ENCODE peak calls at places on chromosomes 3 and 15, in seven cellular contexts. I, Y, Z, G, H, R and O are unnamed samples. For H3K27me3, the result is how much of the 10 kb centered on the place peaks cover.

GRCh38 chr15:94943863-94944262 is 712.5 kb downstream of the MCTP2 start:
- DNase-seq in G (no peak), R (no peak), Z (no peak), I (no peak), Y (no peak), H (no peak), O (no peak)

GRCh38 chr15:30918366-30918765 is 14.7 kb downstream of the FAN1 start:
- DNase-seq in Y (no peak), H (no peak), G (no peak), Z (no peak), I (no peak), R (no peak), O (no peak)

GRCh38 chr15:68419301-68420175 is 12.4 kb downstream of the ITGA11 start:
- DNase-seq in Z (no peak), Y (peak), I (no peak), R (no peak), H (no peak), G (no peak), O (no peak)

GRCh38 chr3:155809181-155809580 is 3.1 kb upstream of the C3orf33 start:
- DNase-seq in H (no peak), R (peak), Y (no peak), Z (no peak), G (no peak), I (no peak), O (no peak)

GRCh38 chr15:31080618-31081017 is 20.9 kb downstream of the TRPM1 start:
- DNase-seq in Z (no peak), Y (no peak), H (no peak), I (no peak), G (no peak), R (no peak), O (no peak)

GRCh38 chr3:143224731-143225130 is 105.2 kb downstream of the CHST2 start:
- DNase-seq in Y (no peak), H (no peak), I (no peak), G (no peak), Z (no peak), R (no peak), O (no peak)

GRCh38 chr3:193869221-193870201 is 266.4 kb upstream of the HES1 start:
- DNase-seq in G (peak), H (no peak), Y (no peak), I (peak), Z (no peak), R (peak), O (peak)

GRCh38 chr3:67296039-67296892 is 298.2 kb downstream of the KBTBD8 start:
- DNase-seq in Z (no peak), Y (no peak), R (no peak), I (no peak), H (no peak), G (no peak), O (no peak)

GRCh38 chr3:73848173-73848751 is 223.5 kb upstream of the PDZRN3 start:
- DNase-seq in R (peak), I (no peak), H (no peak), Z (no peak), G (no peak), Y (no peak), O (no peak)

GRCh38 chr3:187064210-187065115 is 74.8 kb downstream of the RPL39L start:
- DNase-seq in Y (no peak), G (peak), I (no peak), H (no peak), Z (no peak), R (no peak), O (no peak)

GRCh38 chr15:91007266-91007665 is 12.9 kb upstream of the PRC1 start:
- DNase-seq in R (no peak), H (no peak), G (no peak), Z (no peak), Y (no peak), I (no peak), O (no peak)

GRCh38 chr3:38577089-38578080 is 72.1 kb downstream of the SCN5A start:
- DNase-seq in H (no peak), G (no peak), I (peak), Y (no peak), R (no peak), Z (no peak), O (no peak)

GRCh38 chr3:10515884-10516495 is 10.6 kb upstream of the ATP2B2 start:
- DNase-seq in Y (peak), Z (no peak), G (no peak), H (no peak), I (peak), R (no peak), O (no peak)

GRCh38 chr15:25719101-25719985 is 143.8 kb downstream of the ATP10A start:
- DNase-seq in I (peak), G (no peak), Y (peak), H (no peak), Z (no peak), R (no peak), O (no peak)

GRCh38 chr15:48279608-48280007 is 51.6 kb upstream of the DUT start:
- DNase-seq in Y (no peak), G (no peak), I (no peak), R (no peak), H (no peak), Z (no peak), O (no peak)

GRCh38 chr3:63067999-63068645 is 192.9 kb upstream of the CADPS start:
- DNase-seq in G (peak), R (peak), I (no peak), Z (no peak), H (no peak), Y (no peak), O (no peak)

GRCh38 chr15:95557226-95558046 is 773.1 kb upstream of the NR2F2 start:
- DNase-seq in R (peak), Z (no peak), Y (no peak), H (no peak), I (no peak), G (peak), O (peak)

GRCh38 chr3:186971578-186971977 is 41.3 kb downstream of the ST6GAL1 start:
- DNase-seq in H (no peak), G (no peak), Y (no peak), I (no peak), Z (no peak), R (no peak), O (no peak)

GRCh38 chr15:92952451-92952850 is 52.3 kb downstream of the CHD2 start:
- DNase-seq in H (no peak), Y (no peak), R (no peak), Z (no peak), G (no peak), I (no peak), O (no peak)

GRCh38 chr3:113128386-113129015 is 82.9 kb upstream of the BOC start:
- DNase-seq in R (peak), H (no peak), I (no peak), Z (no peak), G (no peak), Y (no peak), O (no peak)

GRCh38 chr3:80682235-80682634 is 914.4 kb upstream of the ROBO1 start:
- DNase-seq in H (no peak), Z (no peak), R (no peak), Y (no peak), I (no peak), G (no peak), O (no peak)

GRCh38 chr3:107574650-107575049 is 51.9 kb downstream of the BBX start:
- DNase-seq in R (peak), H (no peak), G (no peak), I (no peak), Y (no peak), Z (no peak), O (no peak)

GRCh38 chr3:129793947-129794318 is 99.6 kb downstream of the TMCC1 start:
- DNase-seq in Y (no peak), I (no peak), G (peak), R (no peak), Z (peak), H (no peak), O (no peak)

GRCh38 chr3:156416846-156417581 is 137.9 kb downstream of the SSR3 start:
- DNase-seq in I (no peak), G (no peak), Z (no peak), Y (no peak), H (no peak), R (no peak), O (no peak)

GRCh38 chr3:189270248-189270832 is 98.6 kb downstream of the TPRG1 start:
- DNase-seq in G (peak), R (peak), H (no peak), Y (peak), Z (peak), I (no peak), O (no peak)

GRCh38 chr3:42608586-42608985 is 8.1 kb downstream of the NKTR start:
- DNase-seq in Z (no peak), H (no peak), R (no peak), G (no peak), Y (no peak), I (no peak), O (no peak)

GRCh38 chr3:128480717-128481437 is 12.1 kb downstream of the GATA2 start:
- DNase-seq in Y (no peak), H (no peak), R (no peak), I (peak), G (no peak), Z (no peak), O (no peak)

GRCh38 chr15:101547737-101548136 is 58.2 kb upstream of the PCSK6 start:
- DNase-seq in I (no peak), Z (no peak), R (no peak), H (no peak), Y (no peak), G (no peak), O (no peak)

GRCh38 chr15:47552978-47553608 is 164.2 kb upstream of the SEMA6D start:
- DNase-seq in H (no peak), Z (no peak), I (no peak), Y (no peak), G (no peak), R (no peak), O (no peak)

GRCh38 chr15:25469377-25469776 is 30.6 kb upstream of the UBE3A start:
- DNase-seq in R (no peak), Y (no peak), Z (no peak), G (no peak), I (no peak), H (no peak), O (no peak)

GRCh38 chr15:40815042-40815678 is 7.9 kb upstream of the DNAJC17 start:
- DNase-seq in Y (no peak), I (no peak), H (no peak), Z (peak), G (no peak), R (no peak), O (no peak)

GRCh38 chr15:77599899-77600298 is 32.8 kb downstream of the LINGO1 start:
- DNase-seq in I (no peak), R (peak), Y (no peak), Z (peak), G (no peak), H (no peak), O (no peak)

GRCh38 chr15:79307251-79307650 is 3.7 kb upstream of the TMED3 start:
- DNase-seq in I (no peak), Z (no peak), G (no peak), H (no peak), R (no peak), Y (no peak), O (no peak)
- H3K27me3 ChIP-seq in I (under half), Z (under half), G (under half), H (under half), R (under half), Y (under half), O (under half)

GRCh38 chr3:52153389-52154096 is 680 bp downstream of the POC1A start:
- DNase-seq in R (peak), Y (peak), Z (no peak), G (peak), H (no peak), I (peak), O (no peak)

GRCh38 chr3:52150357-52150756 is 3.9 kb downstream of the POC1A start:
- DNase-seq in Z (no peak), R (no peak), I (peak), H (no peak), Y (no peak), G (no peak), O (no peak)

GRCh38 chr3:52150860-52151259 is 3.4 kb downstream of the POC1A start:
- DNase-seq in H (no peak), R (no peak), G (no peak), Y (no peak), Z (no peak), I (peak), O (no peak)

GRCh38 chr3:52155912-52156311 is 1.7 kb upstream of the POC1A start:
- DNase-seq in Z (no peak), Y (no peak), R (no peak), H (no peak), I (no peak), G (no peak), O (no peak)

DNA sequence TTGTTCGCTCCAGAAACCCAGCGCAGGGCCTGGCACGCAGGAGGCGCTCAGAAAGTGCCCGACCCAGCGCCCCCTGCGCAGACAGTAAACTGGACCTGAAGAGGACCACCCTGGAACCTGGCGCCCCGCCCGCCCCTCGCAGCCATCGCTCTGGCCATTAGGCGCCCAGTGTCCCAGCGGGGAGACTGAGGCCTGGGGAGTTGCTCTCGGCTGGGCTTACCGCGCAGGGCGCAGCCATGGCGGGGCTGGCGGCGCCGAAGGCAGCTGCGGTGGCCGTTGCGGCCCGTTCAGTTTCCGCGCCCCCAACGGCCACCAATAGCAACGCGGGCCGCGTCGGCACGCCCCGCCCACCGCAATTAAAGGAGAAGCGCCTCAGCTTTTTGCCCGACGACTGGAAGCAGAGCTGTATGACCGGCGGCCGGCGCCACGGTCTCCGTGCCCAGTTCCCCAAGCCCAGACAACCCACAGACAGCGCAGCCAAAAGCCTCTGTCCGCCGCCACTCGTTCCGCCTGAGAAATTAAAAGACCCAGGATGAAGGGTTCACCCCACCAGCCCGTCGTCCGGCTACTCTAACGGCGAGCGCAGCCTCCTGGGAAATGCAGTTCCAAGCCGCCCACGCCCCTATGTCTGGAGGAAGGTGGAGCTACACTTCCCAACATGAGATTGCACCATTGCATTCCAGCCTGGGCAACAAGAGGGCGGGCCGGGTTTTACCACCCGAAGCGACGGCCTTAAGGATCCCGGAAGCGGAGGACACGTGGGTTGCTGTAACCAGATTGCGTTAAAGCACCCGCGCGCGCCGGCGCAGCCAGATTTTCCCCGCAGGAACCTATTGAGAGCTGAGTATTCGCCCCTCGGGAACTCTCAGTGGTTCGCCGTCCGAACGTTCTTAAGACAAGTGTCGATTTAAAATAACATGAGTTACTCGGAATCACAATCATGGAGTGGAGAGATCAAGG is at the start of gene POC1A:
- DNase-seq in I (peak), G (peak), H (peak), Y (peak), Z (peak), R (peak), O (peak)
- TF ChIP-seq CTCF in I (peak), G (no peak), H (peak), Y (peak), Z (peak), R (no peak), O (no peak)

GRCh38 chr15:73362900-73363299 is 5.9 kb downstream of the HCN4 start:
- DNase-seq in Z (no peak), I (no peak), Y (no peak), R (no peak), H (no peak), G (no peak), O (no peak)
- H3K27me3 ChIP-seq in Z (under half), I (under half), Y (under half), R (under half), H (under half), G (half or more), O (under half)

DNA sequence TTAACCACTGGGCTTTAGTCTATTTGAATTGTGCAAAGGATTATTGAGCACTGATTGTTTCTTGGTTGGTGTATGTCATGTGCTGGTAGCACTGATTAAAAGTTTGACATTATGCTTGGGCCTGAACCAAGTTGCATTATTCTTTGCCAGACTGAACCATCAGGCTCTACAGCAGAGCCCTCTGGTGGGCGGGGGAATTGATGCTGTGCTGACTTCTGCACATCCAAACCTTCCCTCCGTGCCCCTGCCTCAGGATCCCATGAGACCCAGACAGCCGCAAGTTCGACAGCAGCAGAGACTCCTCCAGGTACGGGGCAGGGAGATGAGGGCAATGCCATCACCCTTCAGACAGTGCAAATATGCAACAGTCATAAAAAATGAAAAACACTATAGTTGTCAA is 28.4 kb upstream of the P2RY12 start:
- DNase-seq in Z (no peak), I (no peak), R (no peak), G (no peak), H (no peak), Y (no peak), O (no peak)
- TF ChIP-seq CTCF in Z (no peak), I (no peak), R (peak), G (peak), H (no peak), Y (no peak), O (no peak)

GRCh38 chr3:43995929-43996378 is 245.7 kb upstream of the TOPAZ1 start:
- DNase-seq in Y (no peak), Z (no peak), H (no peak), G (no peak), I (no peak), R (no peak), O (no peak)

GRCh38 chr3:43996379-43997301 is 245.0 kb upstream of the TOPAZ1 start:
- DNase-seq in H (no peak), Z (no peak), R (no peak), Y (no peak), G (peak), I (peak), O (no peak)

GRCh38 chr3:43994594-43995077 is 247.1 kb upstream of the TOPAZ1 start:
- DNase-seq in Z (no peak), R (no peak), G (no peak), H (no peak), I (no peak), Y (no peak), O (no peak)

GRCh38 chr3:43997788-43998373 is 243.8 kb upstream of the TOPAZ1 start:
- DNase-seq in Y (no peak), Z (no peak), I (no peak), R (no peak), H (no peak), G (peak), O (no peak)

DNA sequence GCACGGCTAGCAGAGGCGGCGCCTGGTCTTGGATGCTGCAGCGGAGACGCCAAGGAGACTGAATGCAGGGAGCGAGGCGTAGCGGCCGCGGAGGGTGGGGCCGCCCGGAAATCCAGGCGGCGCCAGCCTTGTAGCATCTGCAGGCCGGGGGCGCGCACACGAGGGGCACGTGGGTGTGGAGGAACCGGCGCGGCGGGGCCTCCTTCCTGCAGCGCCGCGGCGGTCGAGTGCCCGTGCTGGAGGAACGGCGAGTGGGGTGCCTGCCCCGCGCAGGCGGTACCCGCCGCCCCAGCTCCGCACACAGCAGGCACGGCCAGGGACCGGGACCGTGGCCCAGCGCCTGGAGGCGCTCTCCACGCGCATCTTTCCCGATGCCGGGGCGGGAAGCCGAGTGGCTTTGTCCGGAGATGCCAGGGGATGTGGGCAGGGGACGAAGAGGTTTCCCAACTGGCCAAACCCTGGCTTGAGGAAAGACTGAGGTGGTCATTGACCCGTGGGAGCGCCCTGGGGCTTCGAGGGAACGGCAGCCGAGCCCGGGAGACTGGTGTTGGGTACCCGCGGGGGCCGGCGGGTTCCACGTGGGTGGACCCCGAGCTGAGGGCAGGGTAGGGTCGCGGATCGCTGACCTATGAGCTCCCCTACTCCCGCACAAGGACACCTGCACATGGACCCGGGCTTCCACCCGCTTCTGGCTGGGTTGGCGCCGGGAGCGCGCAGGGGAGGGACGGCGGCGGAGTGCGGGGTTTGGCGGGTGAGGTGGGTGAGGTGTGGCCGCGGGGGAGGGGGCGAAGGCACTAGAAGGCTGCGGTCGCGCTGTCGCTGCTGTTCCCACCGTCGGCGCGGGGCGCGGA is 246.4 kb upstream of the TOPAZ1 start:
- DNase-seq in H (no peak), R (no peak), I (peak), G (peak), Z (no peak), Y (no peak), O (no peak)
- H3K27me3 ChIP-seq in H (under half), R (under half), I (half or more), G (under half), Z (half or more), Y (under half), O (under half)

GRCh38 chr15:73936181-73936580 is 9.9 kb downstream of the LOXL1 start:
- DNase-seq in Z (no peak), Y (peak), I (peak), G (peak), H (no peak), R (no peak), O (no peak)
- TF ChIP-seq CTCF in Z (no peak), Y (no peak), I (no peak), G (no peak), H (no peak), R (peak), O (peak)